ENCODE peak calls at places on chromosomes 13 and 19, in ten cellular contexts. One of them, this sample, is unnamed.

GRCh38 chr19:33496496-33496895 is 25.1 kb downstream of the PEPD start:
- DNase-seq in AG10803: no peak
- DNase-seq in thoracic aorta: no peak
- DNase-seq in GM12865: no peak
- DNase-seq in progenitor cell of endocrine pancreas: no peak
- DNase-seq in spleen: peak; percentile 54
- DNase-seq in left ventricle myocardium inferior: no peak
- DNase-seq in DND-41: no peak
- DNase-seq in astrocyte: no peak
- DNase-seq in ascending aorta: no peak
- DNase-seq in this sample: no peak

GRCh38 chr19:29817316-29817715 is 5.5 kb downstream of the CCNE1 start:
- DNase-seq in ascending aorta: no peak
- DNase-seq in GM12865: no peak
- DNase-seq in left ventricle myocardium inferior: no peak
- DNase-seq in astrocyte: no peak
- DNase-seq in thoracic aorta: no peak
- DNase-seq in DND-41: no peak
- DNase-seq in spleen: no peak
- DNase-seq in AG10803: peak; percentile 28
- DNase-seq in progenitor cell of endocrine pancreas: no peak
- DNase-seq in this sample: no peak

GRCh38 chr19:48501961-48502719 is 9.5 kb downstream of the LMTK3 start:
- DNase-seq in left ventricle myocardium inferior: no peak
- DNase-seq in GM12865: peak; percentile 69
- DNase-seq in progenitor cell of endocrine pancreas: peak; percentile 91
- DNase-seq in DND-41: peak; percentile 83
- DNase-seq in thoracic aorta: no peak
- DNase-seq in astrocyte: no peak
- DNase-seq in ascending aorta: peak; percentile 33
- DNase-seq in AG10803: no peak
- DNase-seq in spleen: peak; percentile 88
- DNase-seq in this sample: peak; percentile 99

GRCh38 chr19:15538774-15539173 is 30.4 kb downstream of the CYP4F22 start:
- DNase-seq in left ventricle myocardium inferior: no peak
- DNase-seq in spleen: no peak
- DNase-seq in DND-41: peak; percentile 34
- DNase-seq in astrocyte: no peak
- DNase-seq in progenitor cell of endocrine pancreas: no peak
- DNase-seq in GM12865: peak; percentile 31
- DNase-seq in ascending aorta: no peak
- DNase-seq in thoracic aorta: no peak
- DNase-seq in AG10803: no peak
- DNase-seq in this sample: peak; percentile 42

GRCh38 chr19:56504581-56504980 is 3.1 kb upstream of the ZNF471 start:
- DNase-seq in spleen: no peak
- DNase-seq in AG10803: no peak
- DNase-seq in DND-41: no peak
- DNase-seq in progenitor cell of endocrine pancreas: no peak
- DNase-seq in ascending aorta: no peak
- DNase-seq in astrocyte: peak; percentile 58
- DNase-seq in left ventricle myocardium inferior: no peak
- DNase-seq in GM12865: no peak
- DNase-seq in thoracic aorta: no peak
- DNase-seq in this sample: no peak

GRCh38 chr19:34317311-34317927 is 47.6 kb upstream of the GPI start:
- DNase-seq in DND-41: no peak
- DNase-seq in left ventricle myocardium inferior: no peak
- DNase-seq in GM12865: no peak
- DNase-seq in AG10803: no peak
- DNase-seq in spleen: no peak
- DNase-seq in astrocyte: peak; percentile 37
- DNase-seq in ascending aorta: no peak
- DNase-seq in thoracic aorta: no peak
- DNase-seq in progenitor cell of endocrine pancreas: no peak
- DNase-seq in this sample: no peak

GRCh38 chr13:112569771-112570288 is 18.1 kb downstream of the TUBGCP3 start:
- DNase-seq in AG10803: no peak
- DNase-seq in spleen: no peak
- DNase-seq in GM12865: no peak
- DNase-seq in progenitor cell of endocrine pancreas: no peak
- DNase-seq in thoracic aorta: no peak
- DNase-seq in left ventricle myocardium inferior: no peak
- DNase-seq in DND-41: no peak
- DNase-seq in astrocyte: no peak
- DNase-seq in ascending aorta: no peak
- DNase-seq in this sample: no peak

GRCh38 chr13:46666727-46667456 is 113.9 kb downstream of the LRCH1 start:
- DNase-seq in progenitor cell of endocrine pancreas: no peak
- DNase-seq in spleen: no peak
- DNase-seq in DND-41: peak; percentile 34
- DNase-seq in ascending aorta: no peak
- DNase-seq in AG10803: no peak
- DNase-seq in GM12865: peak; percentile 33
- DNase-seq in thoracic aorta: no peak
- DNase-seq in astrocyte: no peak
- DNase-seq in left ventricle myocardium inferior: peak; percentile 36
- DNase-seq in this sample: no peak

GRCh38 chr13:32585625-32586021 is 629 bp upstream of the PDS5B start:
- DNase-seq in spleen: peak; percentile 77
- DNase-seq in left ventricle myocardium inferior: no peak
- DNase-seq in GM12865: peak; percentile 9
- DNase-seq in astrocyte: peak; percentile 49
- DNase-seq in DND-41: peak; percentile 10
- DNase-seq in progenitor cell of endocrine pancreas: no peak
- DNase-seq in AG10803: peak; percentile 62
- DNase-seq in thoracic aorta: no peak
- DNase-seq in ascending aorta: no peak
- DNase-seq in this sample: peak; percentile 23

GRCh38 chr13:32577032-32577431 is 9.2 kb upstream of the PDS5B start:
- DNase-seq in DND-41: no peak
- DNase-seq in thoracic aorta: no peak
- DNase-seq in left ventricle myocardium inferior: no peak
- DNase-seq in AG10803: no peak
- DNase-seq in astrocyte: no peak
- DNase-seq in GM12865: no peak
- DNase-seq in spleen: no peak
- DNase-seq in progenitor cell of endocrine pancreas: no peak
- DNase-seq in ascending aorta: no peak
- DNase-seq in this sample: no peak

GRCh38 chr13:32582991-32583390 is 3.3 kb upstream of the PDS5B start:
- DNase-seq in thoracic aorta: no peak
- DNase-seq in left ventricle myocardium inferior: no peak
- DNase-seq in spleen: no peak
- DNase-seq in AG10803: no peak
- DNase-seq in ascending aorta: no peak
- DNase-seq in GM12865: no peak
- DNase-seq in astrocyte: no peak
- DNase-seq in DND-41: no peak
- DNase-seq in progenitor cell of endocrine pancreas: no peak
- DNase-seq in this sample: no peak

GRCh38 chr13:32582281-32582680 is 4.0 kb upstream of the PDS5B start:
- DNase-seq in thoracic aorta: no peak
- DNase-seq in DND-41: no peak
- DNase-seq in astrocyte: no peak
- DNase-seq in GM12865: no peak
- DNase-seq in progenitor cell of endocrine pancreas: no peak
- DNase-seq in AG10803: no peak
- DNase-seq in spleen: no peak
- DNase-seq in left ventricle myocardium inferior: no peak
- DNase-seq in ascending aorta: no peak
- DNase-seq in this sample: no peak

GRCh38 chr13:32581177-32581786 is 5.0 kb upstream of the PDS5B start:
- DNase-seq in progenitor cell of endocrine pancreas: no peak
- DNase-seq in spleen: no peak
- DNase-seq in AG10803: peak; percentile 39
- DNase-seq in ascending aorta: no peak
- DNase-seq in left ventricle myocardium inferior: no peak
- DNase-seq in DND-41: no peak
- DNase-seq in thoracic aorta: no peak
- DNase-seq in GM12865: peak; percentile 29
- DNase-seq in astrocyte: peak; percentile 4
- DNase-seq in this sample: peak; percentile 54
- TF ChIP-seq CTCF in progenitor cell of endocrine pancreas: peak; percentile 60
- TF ChIP-seq CTCF in spleen: peak; percentile 37
- TF ChIP-seq CTCF in AG10803: peak; percentile 63
- TF ChIP-seq CTCF in ascending aorta: peak; percentile 41
- TF ChIP-seq CTCF in left ventricle myocardium inferior: peak; percentile 65
- TF ChIP-seq CTCF in DND-41: peak; percentile 71
- TF ChIP-seq CTCF in thoracic aorta: peak; percentile 47
- TF ChIP-seq CTCF in GM12865: peak; percentile 27
- TF ChIP-seq CTCF in astrocyte: peak; percentile 43
- TF ChIP-seq CTCF in this sample: peak; percentile 35

DNA sequence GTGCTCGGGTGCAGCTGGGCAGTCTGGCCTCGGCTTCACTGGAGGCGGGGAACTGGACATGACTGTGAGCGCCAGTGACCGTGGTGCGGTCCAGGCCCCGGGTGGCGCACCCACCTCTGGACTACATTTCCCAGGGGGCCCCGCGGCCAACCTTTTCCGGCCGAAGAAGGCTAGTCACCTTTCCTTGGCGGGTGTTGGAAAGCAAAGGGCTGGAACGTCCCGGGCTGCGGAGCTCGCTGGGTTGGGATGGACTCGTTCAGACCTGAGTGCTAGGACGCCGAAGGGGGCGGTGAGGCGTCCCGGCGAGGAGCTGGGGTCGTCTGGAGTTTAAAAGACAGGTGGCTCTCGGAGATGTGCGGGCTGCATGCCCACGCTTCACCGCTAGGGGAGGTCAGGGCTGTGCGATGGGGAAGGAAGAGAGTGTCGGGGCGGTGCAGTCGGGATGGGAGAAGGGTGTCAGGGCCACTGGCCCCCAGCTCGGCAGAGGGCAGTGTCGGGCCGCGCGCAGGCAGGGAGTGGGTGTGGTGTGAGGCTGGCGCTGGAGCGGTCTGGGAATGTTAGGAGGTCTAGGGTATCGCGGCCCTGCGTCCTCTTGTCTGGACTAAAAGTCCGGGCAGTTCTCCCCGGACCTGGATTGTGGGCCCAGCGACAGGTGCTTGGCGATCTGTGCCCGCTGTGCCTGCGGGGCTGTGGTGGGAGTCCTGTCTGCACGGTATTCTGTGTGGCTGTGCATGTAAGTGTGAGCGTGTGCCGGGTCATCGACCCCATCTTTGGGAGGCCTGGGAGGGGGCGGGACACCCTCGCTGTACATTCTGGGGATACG is 57.1 kb downstream of the ZNF568 start:
- DNase-seq in spleen: peak; percentile 94
- DNase-seq in GM12865: peak; percentile 62
- DNase-seq in astrocyte: peak; percentile 71
- DNase-seq in left ventricle myocardium inferior: peak; percentile 87
- DNase-seq in progenitor cell of endocrine pancreas: no peak
- DNase-seq in ascending aorta: peak; percentile 30
- DNase-seq in thoracic aorta: peak; percentile 44
- DNase-seq in DND-41: peak; percentile 85
- DNase-seq in AG10803: peak; percentile 69
- DNase-seq in this sample: no peak
- TF ChIP-seq CTCF in spleen: peak; percentile 98
- TF ChIP-seq CTCF in GM12865: peak; percentile 58
- TF ChIP-seq CTCF in astrocyte: peak; percentile 55
- TF ChIP-seq CTCF in left ventricle myocardium inferior: peak; percentile 85
- TF ChIP-seq CTCF in progenitor cell of endocrine pancreas: peak; percentile 14
- TF ChIP-seq CTCF in ascending aorta: peak; percentile 94
- TF ChIP-seq CTCF in thoracic aorta: peak; percentile 90
- TF ChIP-seq CTCF in DND-41: peak; percentile 89
- TF ChIP-seq CTCF in AG10803: peak; percentile 72
- TF ChIP-seq CTCF in this sample: no peak

GRCh38 chr13:60137911-60138570 is 25.7 kb downstream of the DIAPH3 start:
- DNase-seq in spleen: no peak
- DNase-seq in GM12865: no peak
- DNase-seq in thoracic aorta: no peak
- DNase-seq in progenitor cell of endocrine pancreas: no peak
- DNase-seq in left ventricle myocardium inferior: no peak
- DNase-seq in DND-41: no peak
- DNase-seq in astrocyte: no peak
- DNase-seq in ascending aorta: no peak
- DNase-seq in AG10803: no peak
- DNase-seq in this sample: no peak

GRCh38 chr13:60135344-60135743 is 28.4 kb downstream of the DIAPH3 start:
- DNase-seq in spleen: no peak
- DNase-seq in left ventricle myocardium inferior: no peak
- DNase-seq in DND-41: no peak
- DNase-seq in AG10803: no peak
- DNase-seq in thoracic aorta: no peak
- DNase-seq in ascending aorta: no peak
- DNase-seq in GM12865: no peak
- DNase-seq in progenitor cell of endocrine pancreas: no peak
- DNase-seq in astrocyte: no peak
- DNase-seq in this sample: no peak

GRCh38 chr13:60138674-60139073 is 25.1 kb downstream of the DIAPH3 start:
- DNase-seq in progenitor cell of endocrine pancreas: no peak
- DNase-seq in thoracic aorta: no peak
- DNase-seq in ascending aorta: no peak
- DNase-seq in GM12865: no peak
- DNase-seq in left ventricle myocardium inferior: no peak
- DNase-seq in spleen: no peak
- DNase-seq in DND-41: no peak
- DNase-seq in astrocyte: no peak
- DNase-seq in AG10803: no peak
- DNase-seq in this sample: no peak

GRCh38 chr13:60139272-60139671 is 24.5 kb downstream of the DIAPH3 start:
- DNase-seq in thoracic aorta: no peak
- DNase-seq in AG10803: peak; percentile 16
- DNase-seq in DND-41: no peak
- DNase-seq in ascending aorta: no peak
- DNase-seq in GM12865: no peak
- DNase-seq in spleen: no peak
- DNase-seq in progenitor cell of endocrine pancreas: no peak
- DNase-seq in left ventricle myocardium inferior: no peak
- DNase-seq in astrocyte: peak; percentile 59
- DNase-seq in this sample: no peak

DNA sequence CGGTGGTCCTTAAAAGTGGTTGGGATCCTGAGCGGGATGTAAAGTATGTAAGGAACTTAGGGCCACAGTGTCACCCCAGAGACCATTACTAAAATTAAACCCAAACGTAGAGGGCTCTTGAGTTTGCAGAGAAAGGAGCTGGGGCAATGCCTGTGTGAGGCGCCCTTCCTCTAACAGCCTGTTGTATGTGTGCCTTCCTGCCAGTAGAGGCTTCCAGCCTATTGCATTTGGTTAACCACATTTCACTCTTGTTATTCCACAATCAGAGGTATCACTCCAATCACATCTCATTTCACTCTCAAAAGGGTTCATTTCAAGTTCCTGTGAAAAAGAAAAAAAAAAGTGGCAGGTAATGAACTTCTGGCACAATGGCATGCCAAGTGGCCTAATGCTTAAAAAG is 29.4 kb downstream of the DIAPH3 start:
- DNase-seq in spleen: no peak
- DNase-seq in AG10803: peak; percentile 32
- DNase-seq in astrocyte: no peak
- DNase-seq in DND-41: no peak
- DNase-seq in thoracic aorta: no peak
- DNase-seq in progenitor cell of endocrine pancreas: no peak
- DNase-seq in left ventricle myocardium inferior: no peak
- DNase-seq in GM12865: peak; percentile 18
- DNase-seq in ascending aorta: no peak
- DNase-seq in this sample: no peak
- TF ChIP-seq CTCF in spleen: no peak
- TF ChIP-seq CTCF in AG10803: peak; percentile 56
- TF ChIP-seq CTCF in astrocyte: no peak
- TF ChIP-seq CTCF in DND-41: no peak
- TF ChIP-seq CTCF in thoracic aorta: no peak
- TF ChIP-seq CTCF in progenitor cell of endocrine pancreas: no peak
- TF ChIP-seq CTCF in left ventricle myocardium inferior: no peak
- TF ChIP-seq CTCF in GM12865: no peak
- TF ChIP-seq CTCF in ascending aorta: no peak
- TF ChIP-seq CTCF in this sample: no peak

GRCh38 chr13:21549633-21550032 is 54.3 kb downstream of the MICU2 start:
- DNase-seq in thoracic aorta: no peak
- DNase-seq in AG10803: peak; percentile 16
- DNase-seq in GM12865: no peak
- DNase-seq in progenitor cell of endocrine pancreas: no peak
- DNase-seq in ascending aorta: no peak
- DNase-seq in astrocyte: peak; percentile 36
- DNase-seq in DND-41: no peak
- DNase-seq in left ventricle myocardium inferior: no peak
- DNase-seq in spleen: no peak
- DNase-seq in this sample: no peak

GRCh38 chr13:21550918-21551317 is 53.1 kb downstream of the MICU2 start:
- DNase-seq in thoracic aorta: no peak
- DNase-seq in AG10803: no peak
- DNase-seq in DND-41: no peak
- DNase-seq in astrocyte: no peak
- DNase-seq in GM12865: no peak
- DNase-seq in spleen: no peak
- DNase-seq in left ventricle myocardium inferior: no peak
- DNase-seq in progenitor cell of endocrine pancreas: no peak
- DNase-seq in ascending aorta: no peak
- DNase-seq in this sample: no peak

GRCh38 chr13:21544515-21544914 is 59.5 kb downstream of the MICU2 start:
- DNase-seq in DND-41: no peak
- DNase-seq in astrocyte: no peak
- DNase-seq in GM12865: no peak
- DNase-seq in ascending aorta: no peak
- DNase-seq in left ventricle myocardium inferior: no peak
- DNase-seq in spleen: no peak
- DNase-seq in AG10803: no peak
- DNase-seq in progenitor cell of endocrine pancreas: no peak
- DNase-seq in thoracic aorta: no peak
- DNase-seq in this sample: no peak

GRCh38 chr13:21546372-21546771 is 57.6 kb downstream of the MICU2 start:
- DNase-seq in spleen: no peak
- DNase-seq in left ventricle myocardium inferior: no peak
- DNase-seq in AG10803: peak; percentile 60
- DNase-seq in astrocyte: no peak
- DNase-seq in ascending aorta: no peak
- DNase-seq in thoracic aorta: no peak
- DNase-seq in progenitor cell of endocrine pancreas: no peak
- DNase-seq in GM12865: no peak
- DNase-seq in DND-41: no peak
- DNase-seq in this sample: peak; percentile 40

GRCh38 chr13:21548577-21548976 is 55.4 kb downstream of the MICU2 start:
- DNase-seq in thoracic aorta: no peak
- DNase-seq in ascending aorta: no peak
- DNase-seq in left ventricle myocardium inferior: no peak
- DNase-seq in DND-41: no peak
- DNase-seq in GM12865: no peak
- DNase-seq in progenitor cell of endocrine pancreas: no peak
- DNase-seq in spleen: no peak
- DNase-seq in astrocyte: no peak
- DNase-seq in AG10803: no peak
- DNase-seq in this sample: no peak
- TF ChIP-seq CTCF in thoracic aorta: no peak
- TF ChIP-seq CTCF in ascending aorta: no peak
- TF ChIP-seq CTCF in left ventricle myocardium inferior: no peak
- TF ChIP-seq CTCF in DND-41: no peak
- TF ChIP-seq CTCF in GM12865: no peak
- TF ChIP-seq CTCF in progenitor cell of endocrine pancreas: no peak
- TF ChIP-seq CTCF in spleen: no peak
- TF ChIP-seq CTCF in astrocyte: no peak
- TF ChIP-seq CTCF in AG10803: no peak
- TF ChIP-seq CTCF in this sample: no peak

This sample was measured in NB4.